ENCODE peak calls at places on chromosomes 16 and 17, in five cellular contexts. E is iris pigment epithelial cell; A is breast epithelium; L is stimulated activated CD8-positive, alpha-beta memory T cell treated with anti-CD3 and anti-CD28 coated beads, Interleukin-2, amount 100 ng/mL, for 1 hour; Q is right lobe of liver. S is an unnamed sample.

GRCh38 chr16:72894291-72895151 is 153.4 kb downstream of the ZFHX3 start:
- DNase-seq in E (no peak), A (no peak), L (no peak), Q (no peak), S (no peak)

GRCh38 chr16:52827456-52827855 is 225.2 kb downstream of the CHD9NB start:
- DNase-seq in E (no peak), A (no peak), L (no peak), Q (no peak), S (no peak)

GRCh38 chr16:22938647-22939046 is 124.7 kb downstream of the HS3ST2 start:
- DNase-seq in E (no peak), A (no peak), L (no peak), Q (no peak), S (no peak)

GRCh38 chr17:81132770-81133723 is 32.3 kb upstream of the PVALEF start:
- DNase-seq in E (no peak), A (no peak), L (no peak), Q (no peak), S (no peak)

GRCh38 chr17:82187500-82187899 is 25.1 kb downstream of the CCDC57 start:
- DNase-seq in E (no peak), A (no peak), L (no peak), Q (no peak), S (no peak)

GRCh38 chr17:6162216-6162615 is 92.0 kb downstream of the WSCD1 start:
- DNase-seq in E (no peak), A (no peak), L (no peak), Q (no peak), S (no peak)

GRCh38 chr17:60442271-60443201 is 20.2 kb downstream of the CHCT1 start:
- DNase-seq in E (peak), A (no peak), L (no peak), Q (no peak), S (no peak)

GRCh38 chr17:12078791-12079190 is 58.1 kb downstream of the MAP2K4 start:
- DNase-seq in E (peak), A (no peak), L (no peak), Q (no peak), S (no peak)

GRCh38 chr16:30710971-30711370 is 12.0 kb downstream of the SRCAP start:
- DNase-seq in E (no peak), A (no peak), L (no peak), Q (no peak), S (no peak)

GRCh38 chr16:51813609-51814008 is 662.5 kb upstream of the SALL1 start:
- DNase-seq in E (no peak), A (no peak), L (no peak), Q (no peak), S (no peak)

GRCh38 chr17:81000089-81000630 is 8.5 kb downstream of the CHMP6 start:
- DNase-seq in E (no peak), A (no peak), L (no peak), Q (no peak), S (no peak)

GRCh38 chr17:48213797-48214196 is 106.2 kb downstream of the SNX11 start:
- DNase-seq in E (no peak), A (no peak), L (no peak), Q (no peak), S (no peak)

GRCh38 chr17:67223924-67224323 is 21.1 kb downstream of the HELZ start:
- DNase-seq in E (no peak), A (no peak), L (no peak), Q (no peak), S (no peak)

GRCh38 chr17:63911657-63912100 is 621 bp upstream of the CSHL1 start:
- DNase-seq in E (no peak), A (no peak), L (peak), Q (peak), S (no peak)

GRCh38 chr16:10314811-10315210 is 71.0 kb upstream of the ATF7IP2 start:
- DNase-seq in E (peak), A (no peak), L (no peak), Q (no peak), S (no peak)

GRCh38 chr17:75776399-75777242 is 8.0 kb upstream of the UNK start:
- DNase-seq in E (no peak), A (no peak), L (no peak), Q (no peak), S (no peak)

GRCh38 chr17:27559506-27559931 is 71.5 kb upstream of the LGALS9 start:
- DNase-seq in E (peak), A (no peak), L (no peak), Q (no peak), S (no peak)

GRCh38 chr17:9817086-9817485 is 4.8 kb downstream of the GSG1L2 start:
- DNase-seq in E (peak), A (peak), L (no peak), Q (no peak), S (no peak)

S was measured in esophagus muscularis mucosa.